ENCODE peak calls at places on chromosomes 12 and 14, in seven cellular contexts. Y is fibroblast of pulmonary artery, S is Caco-2, A is astrocyte of the cerebellum, E is vagina, V is heart right ventricle, O is neural crest cell. U is an unnamed sample.

GRCh38 chr14:51534623-51535022 is 117.1 kb upstream of the FRMD6 start:
- DNase-seq in S (peak), V (no peak), A (no peak), Y (peak), O (no peak), E (no peak), U (no peak)

GRCh38 chr14:73796881-73797539 is 54.6 kb upstream of the PTGR2 start:
- DNase-seq in O (no peak), V (no peak), A (no peak), Y (no peak), S (no peak), E (no peak), U (no peak)

GRCh38 chr12:29024117-29024516 is 125.0 kb upstream of the FAR2 start:
- DNase-seq in S (no peak), E (no peak), A (no peak), Y (no peak), O (no peak), V (no peak), U (no peak)

GRCh38 chr12:7032990-7033389 is 14.7 kb upstream of the LPCAT3 start:
- DNase-seq in O (no peak), V (no peak), S (no peak), E (no peak), Y (no peak), A (no peak), U (no peak)

GRCh38 chr14:49687942-49688700 is at the start of gene POLE2:
- DNase-seq in Y (peak), A (no peak), S (peak), V (peak), E (no peak), O (peak), U (peak)

GRCh38 chr12:3604281-3604680 is 113.3 kb downstream of the PRMT8 start:
- DNase-seq in Y (no peak), A (no peak), O (no peak), E (no peak), S (no peak), V (no peak), U (no peak)

GRCh38 chr12:124279846-124280360 is 15.0 kb upstream of the RFLNA start:
- DNase-seq in A (no peak), S (no peak), E (no peak), Y (no peak), O (no peak), V (no peak), U (no peak)

GRCh38 chr12:28941248-28941647 is 207.8 kb upstream of the FAR2 start:
- DNase-seq in Y (peak), V (no peak), A (no peak), E (no peak), S (no peak), O (no peak), U (no peak)

GRCh38 chr12:131164096-131164872 is 210.6 kb downstream of the ADGRD1 start:
- DNase-seq in Y (no peak), O (no peak), E (no peak), V (no peak), A (no peak), S (no peak), U (no peak)

GRCh38 chr14:50403433-50403832 is 6.8 kb upstream of the CDKL1 start:
- DNase-seq in Y (peak), V (no peak), S (no peak), E (no peak), O (no peak), A (no peak), U (no peak)

GRCh38 chr14:82251434-82251833 is 717.8 kb upstream of the SEL1L start:
- DNase-seq in S (no peak), E (no peak), A (no peak), O (no peak), V (no peak), Y (no peak), U (no peak)

GRCh38 chr14:23360496-23360895 is 4.5 kb downstream of the EFS start:
- DNase-seq in E (no peak), A (no peak), O (no peak), V (no peak), S (no peak), Y (no peak), U (peak)

GRCh38 chr12:74725154-74725553 is 187.5 kb downstream of the ATXN7L3B start:
- DNase-seq in S (no peak), E (no peak), Y (peak), V (no peak), O (no peak), A (peak), U (no peak)

GRCh38 chr14:75831455-75831854 is 150.3 kb downstream of the TGFB3 start:
- DNase-seq in S (peak), O (no peak), E (no peak), Y (peak), A (peak), V (peak), U (peak)

GRCh38 chr12:156945-157344 is 57.0 kb downstream of the SLC6A12 start:
- DNase-seq in S (no peak), V (no peak), O (no peak), E (no peak), A (no peak), Y (no peak), U (no peak)

GRCh38 chr12:50400638-50401382 is at the start of gene LARP4:
- DNase-seq in V (peak), A (peak), O (peak), E (no peak), Y (peak), S (peak), U (peak)

GRCh38 chr12:27685274-27685673 is 11.0 kb upstream of the REP15 start:
- DNase-seq in E (no peak), V (no peak), O (no peak), Y (no peak), S (no peak), A (no peak), U (no peak)

GRCh38 chr14:90599748-90600507 is 203.1 kb downstream of the CALM1 start:
- DNase-seq in Y (peak), A (no peak), V (no peak), O (no peak), E (no peak), S (no peak), U (no peak)

GRCh38 chr12:76674669-76675315 is 89.1 kb upstream of the ZDHHC17 start:
- DNase-seq in Y (no peak), A (no peak), S (no peak), E (no peak), V (no peak), O (no peak), U (no peak)

GRCh38 chr14:90632451-90632850 is 183.8 kb downstream of the TTC7B start:
- DNase-seq in Y (no peak), S (no peak), A (peak), V (no peak), O (no peak), E (no peak), U (no peak)

GRCh38 chr12:92156704-92157395 is 11.2 kb upstream of the BTG1 start:
- DNase-seq in E (no peak), V (no peak), A (no peak), S (no peak), O (no peak), Y (no peak), U (no peak)

GRCh38 chr12:25272937-25273526 is 22.3 kb upstream of the KRAS start:
- DNase-seq in S (no peak), Y (no peak), E (no peak), O (no peak), A (no peak), V (no peak), U (no peak)

GRCh38 chr14:55131782-55132181 is 2.7 kb downstream of the LGALS3 start:
- DNase-seq in Y (no peak), E (no peak), V (no peak), S (no peak), O (no peak), A (no peak), U (no peak)

GRCh38 chr12:116406529-116406928 is 129.0 kb upstream of the MED13L start:
- DNase-seq in S (peak), O (no peak), A (no peak), E (no peak), V (peak), Y (peak), U (peak)

GRCh38 chr12:77099799-77100198 is 34.4 kb upstream of the E2F7 start:
- DNase-seq in A (no peak), O (no peak), S (no peak), Y (no peak), V (no peak), E (no peak), U (no peak)

GRCh38 chr14:85414142-85414541 is 115.8 kb upstream of the FLRT2 start:
- DNase-seq in Y (peak), E (no peak), V (no peak), O (no peak), A (no peak), S (no peak), U (no peak)

GRCh38 chr14:85412756-85413155 is 117.2 kb upstream of the FLRT2 start:
- DNase-seq in E (no peak), V (no peak), Y (no peak), A (no peak), S (no peak), O (no peak), U (no peak)

GRCh38 chr14:85417396-85417795 is 112.5 kb upstream of the FLRT2 start:
- DNase-seq in O (no peak), A (no peak), S (no peak), V (no peak), E (no peak), Y (no peak), U (no peak)

GRCh38 chr14:85416771-85417170 is 113.2 kb upstream of the FLRT2 start:
- DNase-seq in S (no peak), Y (peak), A (peak), V (no peak), E (no peak), O (no peak), U (no peak)

GRCh38 chr14:85415015-85415712 is 114.8 kb upstream of the FLRT2 start:
- DNase-seq in E (no peak), O (no peak), A (peak), Y (peak), V (no peak), S (peak), U (peak)
- TF ChIP-seq CTCF in E (no peak), O (no peak), A (peak), Y (peak), V (no peak), S (peak), U (no peak)

DNA sequence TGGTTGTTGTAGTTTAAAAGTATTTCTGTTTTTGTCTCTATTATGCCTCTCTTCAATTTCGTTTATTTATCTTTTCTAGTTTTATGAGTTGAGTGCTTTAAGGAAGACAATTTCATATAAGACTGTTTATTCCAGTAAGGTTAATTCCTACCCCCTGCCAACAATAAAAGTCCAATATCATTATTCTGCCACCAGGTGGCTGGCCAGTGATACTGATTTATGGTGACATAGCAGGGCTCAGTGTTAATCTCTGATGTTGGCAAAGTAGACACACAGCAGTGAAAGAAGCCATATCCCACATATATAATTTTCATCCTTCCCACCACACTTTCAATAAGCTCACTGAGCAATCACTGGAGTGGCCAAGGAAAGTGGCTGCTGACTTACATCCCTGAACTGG is 69.0 kb upstream of the BMP4 start:
- DNase-seq in E (no peak), V (no peak), S (no peak), O (no peak), A (no peak), Y (peak), U (no peak)
- TF ChIP-seq CTCF in E (no peak), V (peak), S (no peak), O (peak), A (peak), Y (peak), U (no peak)

GRCh38 chr12:47079365-47079893 is at the start of gene PCED1B:
- DNase-seq in E (no peak), S (peak), V (peak), A (no peak), Y (peak), O (peak), U (peak)
- TF ChIP-seq CTCF in E (no peak), S (no peak), V (no peak), A (peak), Y (peak), O (no peak), U (no peak)

DNA sequence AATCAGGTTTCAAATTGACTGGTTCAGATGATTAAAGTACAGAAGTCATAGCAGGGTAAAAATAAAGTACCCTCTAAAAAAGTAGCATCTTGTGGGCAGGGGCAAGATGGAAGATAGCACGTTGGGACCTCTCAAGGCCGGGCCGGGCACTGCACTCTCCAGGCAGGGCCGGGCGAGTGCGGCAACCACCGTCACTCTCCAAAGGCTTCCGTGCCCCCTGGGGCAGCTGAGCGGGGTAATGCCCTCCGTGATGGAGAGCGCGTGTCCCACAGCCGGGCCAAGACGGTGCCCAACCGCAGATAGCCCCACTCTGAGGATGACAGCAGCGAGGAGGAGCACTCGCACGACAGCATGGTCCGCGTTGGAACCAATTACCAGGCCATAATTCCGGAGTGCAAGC is 8.6 kb upstream of the PLXNC1 start:
- DNase-seq in O (no peak), E (no peak), V (no peak), S (no peak), Y (no peak), A (no peak), U (no peak)
- TF ChIP-seq CTCF in O (no peak), E (no peak), V (no peak), S (no peak), Y (no peak), A (no peak), U (no peak)

GRCh38 chr14:29489911-29490310 is 437.7 kb downstream of the PRKD1 start:
- DNase-seq in Y (no peak), E (no peak), S (no peak), V (no peak), A (no peak), O (no peak), U (no peak)

GRCh38 chr14:29486132-29486531 is 441.5 kb downstream of the PRKD1 start:
- DNase-seq in Y (no peak), E (no peak), A (no peak), V (no peak), O (no peak), S (no peak), U (no peak)
- TF ChIP-seq CTCF in Y (no peak), E (no peak), A (peak), V (no peak), O (no peak), S (no peak), U (no peak)

GRCh38 chr12:123267335-123267920 is 4.2 kb downstream of the CDK2AP1 start:
- DNase-seq in Y (no peak), E (no peak), S (no peak), A (no peak), O (no peak), V (no peak), U (no peak)

GRCh38 chr12:123263196-123263817 is 8.3 kb downstream of the CDK2AP1 start:
- DNase-seq in S (no peak), A (no peak), V (no peak), Y (no peak), O (no peak), E (no peak), U (no peak)

GRCh38 chr12:123266679-123267277 is 4.9 kb downstream of the CDK2AP1 start:
- DNase-seq in Y (no peak), O (no peak), A (no peak), V (no peak), E (no peak), S (no peak), U (no peak)

GRCh38 chr12:123265851-123266678 is 5.6 kb downstream of the CDK2AP1 start:
- DNase-seq in S (no peak), A (no peak), V (no peak), Y (no peak), E (no peak), O (no peak), U (no peak)

DNA sequence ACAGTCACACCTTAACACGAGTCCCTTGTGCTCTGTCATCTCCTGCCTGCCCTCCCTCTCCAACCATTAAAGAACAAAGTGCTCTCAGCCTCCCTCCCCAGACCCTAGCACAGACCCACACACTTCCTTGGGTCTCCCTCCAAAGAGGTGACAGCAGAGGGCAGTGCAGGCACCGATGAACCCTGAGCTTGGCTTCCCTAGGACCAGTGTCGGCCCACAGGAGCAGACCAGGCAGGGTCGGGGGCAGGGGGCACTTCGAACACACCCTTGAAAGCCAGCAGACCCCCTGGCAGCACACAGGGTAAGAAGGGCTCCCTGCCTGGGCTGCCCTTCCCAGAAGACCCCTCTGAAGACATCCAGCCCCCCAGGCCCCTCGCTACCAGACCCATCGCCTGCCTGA is 7.0 kb downstream of the CDK2AP1 start:
- DNase-seq in S (no peak), E (no peak), Y (no peak), A (no peak), O (peak), V (no peak), U (no peak)
- TF ChIP-seq CTCF in S (peak), E (no peak), Y (peak), A (no peak), O (no peak), V (no peak), U (no peak)

U was measured in lower leg skin.